ENCODE peak calls at places on chromosome 15, in ten cellular contexts. L is bronchial epithelial cell, Q is body of pancreas, K is brain microvascular endothelial cell, Z is psoas muscle, Y is PC-3, D is tibial nerve, M is tibial artery, F is AG10803, E is foreskin fibroblast. H is an unnamed sample.

GRCh38 chr15:92625297-92625980 is 30.1 kb downstream of the FAM174B start:
- DNase-seq in Y (peak), M (no peak), F (peak), D (no peak), K (peak), E (no peak), Z (no peak), L (peak), Q (no peak), H (no peak)

GRCh38 chr15:81069909-81070308 is 64.2 kb upstream of the CFAP161 start:
- DNase-seq in Z (no peak), L (no peak), F (no peak), D (no peak), E (no peak), M (no peak), Q (no peak), K (no peak), Y (no peak), H (no peak)

GRCh38 chr15:67601008-67601620 is 58.6 kb downstream of the MAP2K5 start:
- DNase-seq in K (no peak), Z (no peak), D (no peak), Q (no peak), F (peak), M (no peak), Y (peak), E (no peak), L (no peak), H (peak)

GRCh38 chr15:45221967-45222366 is 30.1 kb upstream of the SLC28A2 start:
- DNase-seq in L (no peak), Z (no peak), K (no peak), Q (no peak), M (no peak), E (no peak), Y (peak), F (no peak), D (no peak), H (no peak)

GRCh38 chr15:82045179-82045891 is 483 bp downstream of the MEX3B start:
- DNase-seq in Y (no peak), F (peak), Z (peak), M (peak), E (peak), Q (peak), D (peak), K (peak), L (no peak), H (no peak)

GRCh38 chr15:28896944-28897343 is 11.2 kb downstream of the APBA2 start:
- DNase-seq in K (peak), L (peak), D (no peak), M (no peak), Z (no peak), Y (peak), E (peak), Q (no peak), F (peak), H (peak)

GRCh38 chr15:57218826-57219576 is 157.3 kb upstream of the CGNL1 start:
- DNase-seq in M (no peak), E (peak), L (peak), F (peak), Y (no peak), D (no peak), Q (no peak), Z (no peak), K (peak), H (peak)

GRCh38 chr15:89910891-89911626 is 1.7 kb downstream of the ARPIN start:
- DNase-seq in K (no peak), D (no peak), Z (no peak), E (no peak), M (no peak), L (no peak), Y (no peak), Q (peak), F (no peak), H (no peak)

GRCh38 chr15:62653122-62653521 is 389.4 kb upstream of the TPM1 start:
- DNase-seq in Y (no peak), E (no peak), D (no peak), L (no peak), Q (peak), F (no peak), Z (no peak), M (no peak), K (no peak), H (no peak)

GRCh38 chr15:100715571-100716455 is 113.4 kb downstream of the ASB7 start:
- DNase-seq in M (no peak), E (no peak), F (no peak), Z (peak), Q (peak), D (no peak), L (no peak), Y (no peak), K (no peak), H (no peak)

GRCh38 chr15:59232476-59232875 is 25.8 kb downstream of the LDHAL6B start:
- DNase-seq in E (peak), Y (peak), L (peak), K (peak), Z (no peak), M (no peak), Q (no peak), F (peak), D (no peak), H (peak)

GRCh38 chr15:61715082-61715481 is 345.2 kb downstream of the VPS13C start:
- DNase-seq in L (peak), Z (no peak), E (peak), Q (peak), K (no peak), M (no peak), Y (peak), F (no peak), D (no peak), H (no peak)

GRCh38 chr15:38071211-38071972 is 137.0 kb downstream of the TMCO5A start:
- DNase-seq in Y (peak), E (no peak), F (no peak), K (no peak), Q (no peak), L (peak), D (no peak), Z (no peak), M (no peak), H (no peak)

GRCh38 chr15:89442671-89443307 is 53.6 kb downstream of the RHCG start:
- DNase-seq in E (peak), Y (peak), F (peak), Z (no peak), L (peak), D (no peak), K (peak), M (no peak), Q (peak), H (no peak)

GRCh38 chr15:33860749-33861148 is 107.5 kb upstream of the CHRM5 start:
- DNase-seq in M (no peak), Q (no peak), D (no peak), Y (peak), Z (no peak), K (peak), F (peak), E (peak), L (peak), H (no peak)

GRCh38 chr15:71601038-71601869 is 209.1 kb upstream of the NR2E3 start:
- DNase-seq in D (no peak), Q (no peak), K (no peak), E (no peak), M (no peak), Z (no peak), F (no peak), L (no peak), Y (no peak), H (no peak)

GRCh38 chr15:55343168-55343567 is 24.1 kb downstream of the PIGB start:
- DNase-seq in Q (no peak), M (no peak), K (no peak), L (no peak), F (peak), Z (no peak), D (no peak), E (no peak), Y (no peak), H (no peak)

GRCh38 chr15:77457619-77458265 is 37.1 kb downstream of the HMG20A start:
- DNase-seq in E (peak), Q (no peak), D (no peak), Z (no peak), L (peak), F (peak), Y (peak), M (no peak), K (peak), H (no peak)

GRCh38 chr15:88651971-88652370 is 13.2 kb downstream of the ISG20 start:
- DNase-seq in Y (no peak), M (peak), E (no peak), F (no peak), Q (no peak), Z (no peak), K (no peak), L (no peak), D (no peak), H (no peak)

GRCh38 chr15:63015618-63016017 is 26.9 kb upstream of the TPM1 start:
- DNase-seq in D (no peak), F (peak), K (peak), L (peak), Q (peak), M (peak), E (peak), Y (peak), Z (peak), H (no peak)

GRCh38 chr15:26893351-26894065 is 26.6 kb downstream of the GABRA5 start:
- DNase-seq in Q (no peak), Z (no peak), F (no peak), Y (no peak), D (no peak), K (no peak), E (no peak), M (no peak), L (no peak), H (no peak)

GRCh38 chr15:80588801-80589200 is 106.3 kb upstream of the ABHD17C start:
- DNase-seq in Q (no peak), D (no peak), Y (peak), F (peak), M (no peak), Z (no peak), E (peak), K (peak), L (peak), H (peak)

GRCh38 chr15:90875549-90875981 is 7.2 kb downstream of the FURIN start:
- DNase-seq in D (no peak), Q (no peak), Z (no peak), E (no peak), K (no peak), L (no peak), M (no peak), F (no peak), Y (no peak), H (no peak)

GRCh38 chr15:81216411-81216810 is 19.7 kb downstream of the IL16 start:
- DNase-seq in E (no peak), D (no peak), Q (no peak), K (no peak), L (no peak), F (peak), M (no peak), Z (no peak), Y (no peak), H (no peak)

GRCh38 chr15:99504071-99504822 is 61.5 kb upstream of the MEF2A start:
- DNase-seq in Y (no peak), Q (no peak), Z (no peak), F (no peak), K (no peak), D (no peak), E (no peak), M (no peak), L (no peak), H (no peak)

GRCh38 chr15:57703387-57703786 is 3.1 kb upstream of the POLR2M start:
- DNase-seq in M (no peak), D (no peak), Z (no peak), F (peak), E (no peak), Y (peak), K (no peak), Q (no peak), L (no peak), H (no peak)

GRCh38 chr15:78950906-78951840 is 6.3 kb upstream of the CTSH start:
- DNase-seq in D (no peak), F (peak), Y (peak), E (no peak), K (no peak), M (no peak), Q (no peak), L (peak), Z (no peak), H (no peak)

GRCh38 chr15:63856711-63857458 is 23.1 kb upstream of the HERC1 start:
- DNase-seq in L (peak), M (no peak), Y (peak), F (peak), Q (no peak), D (no peak), E (peak), K (peak), Z (no peak), H (no peak)

GRCh38 chr15:78047631-78048409 is 29.7 kb downstream of the TBC1D2B start:
- DNase-seq in L (no peak), Z (no peak), E (no peak), F (peak), D (no peak), M (peak), K (no peak), Q (peak), Y (no peak), H (no peak)

GRCh38 chr15:80507638-80508316 is 103.6 kb downstream of the ARNT2 start:
- DNase-seq in F (peak), L (peak), Z (no peak), K (peak), M (no peak), Y (no peak), D (no peak), Q (peak), E (peak), H (peak)

GRCh38 chr15:70361891-70362290 is 264.2 kb upstream of the TLE3 start:
- DNase-seq in D (no peak), F (no peak), L (no peak), K (no peak), Z (no peak), Q (no peak), E (no peak), Y (no peak), M (no peak), H (no peak)

GRCh38 chr15:44427756-44428724 is 611 bp downstream of the CTDSPL2 start:
- DNase-seq in E (no peak), F (peak), Y (peak), D (no peak), Q (peak), K (no peak), Z (no peak), M (peak), L (peak), H (no peak)

GRCh38 chr15:71093089-71094024 is 21.9 kb upstream of the THSD4 start:
- DNase-seq in Q (peak), D (no peak), E (peak), M (no peak), F (peak), L (peak), K (peak), Z (no peak), Y (peak), H (no peak)

GRCh38 chr15:63318344-63318743 is 40.9 kb downstream of the APH1B start:
- DNase-seq in L (no peak), Y (no peak), K (no peak), Z (no peak), M (no peak), F (no peak), D (no peak), Q (no peak), E (no peak), H (no peak)

GRCh38 chr15:94083467-94083991 is 147.8 kb upstream of the MCTP2 start:
- DNase-seq in D (no peak), F (peak), M (no peak), K (peak), Y (no peak), L (peak), Q (no peak), E (peak), Z (no peak), H (peak)

GRCh38 chr15:75145027-75145841 is 56.4 kb upstream of the C15orf39 start:
- DNase-seq in Z (no peak), K (no peak), F (no peak), E (no peak), M (no peak), Q (no peak), L (no peak), Y (peak), D (no peak), H (no peak)

GRCh38 chr15:41231536-41231935 is 468 bp downstream of the CHP1 start:
- DNase-seq in L (no peak), Y (no peak), M (no peak), Z (no peak), E (no peak), K (no peak), F (peak), D (no peak), Q (no peak), H (no peak)

GRCh38 chr15:41235929-41236328 is 4.9 kb downstream of the CHP1 start:
- DNase-seq in D (no peak), M (no peak), Z (no peak), F (no peak), Q (no peak), K (no peak), E (no peak), L (no peak), Y (no peak), H (no peak)

GRCh38 chr15:41233367-41233771 is 2.3 kb downstream of the CHP1 start:
- DNase-seq in E (peak), F (peak), D (no peak), K (peak), M (no peak), Z (no peak), Q (no peak), L (peak), Y (peak), H (peak)

GRCh38 chr15:41230650-41231533 is at the start of the genes CHP1 and EXD1:
- DNase-seq in M (peak), K (peak), F (peak), Z (peak), L (peak), Y (peak), Q (peak), D (peak), E (peak), H (peak)

DNA sequence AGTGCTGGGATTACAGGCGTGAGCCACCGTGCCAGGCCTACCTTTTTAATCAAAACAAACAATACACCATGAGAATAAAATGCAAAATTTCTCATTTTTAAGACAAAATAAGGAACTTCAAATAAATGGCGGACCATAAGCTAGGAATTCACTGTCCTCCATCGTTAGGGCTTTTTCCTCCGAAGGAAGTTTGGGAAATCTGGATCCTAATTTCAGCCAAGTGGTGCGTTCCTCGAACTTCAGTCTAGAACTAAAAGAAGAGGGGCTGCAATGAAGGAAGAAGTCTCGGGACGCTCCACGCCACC is 260 bp downstream of the EXD1 start:
- DNase-seq in Z (no peak), F (no peak), K (no peak), D (no peak), Y (no peak), M (no peak), E (no peak), Q (no peak), L (no peak), H (no peak)
- H3K4me3 ChIP-seq in Z (peak), F (peak), K (peak), D (peak), Y (no peak), M (peak), E (peak), Q (no peak), L (peak), H (peak)

GRCh38 chr15:73950479-73951043 is 24.3 kb downstream of the LOXL1 start:
- DNase-seq in L (no peak), Y (no peak), E (no peak), M (no peak), Z (no peak), K (no peak), F (no peak), D (no peak), Q (peak), H (no peak)
- H3K4me3 ChIP-seq in L (no peak), Y (no peak), E (no peak), M (no peak), Z (no peak), K (no peak), F (no peak), D (no peak), Q (no peak), H (no peak)

GRCh38 chr15:64985382-64986033 is 4.2 kb downstream of the SPG21 start:
- DNase-seq in Q (peak), M (no peak), F (peak), L (peak), D (no peak), Y (peak), K (no peak), Z (no peak), E (peak), H (no peak)
- H3K4me3 ChIP-seq in Q (no peak), M (no peak), F (no peak), L (no peak), D (no peak), Y (peak), K (no peak), Z (no peak), E (peak), H (no peak)

GRCh38 chr15:52228928-52229327 is 37.7 kb upstream of the GNB5 start:
- DNase-seq in K (no peak), Y (peak), L (peak), Q (peak), D (no peak), E (no peak), F (no peak), M (no peak), Z (no peak), H (no peak)
- H3K4me3 ChIP-seq in K (no peak), Y (no peak), L (no peak), Q (no peak), D (no peak), E (no peak), F (no peak), M (no peak), Z (no peak), H (no peak)

GRCh38 chr15:40938530-40938870 is 9.4 kb downstream of the DLL4 start:
- DNase-seq in L (no peak), D (no peak), M (no peak), K (no peak), Z (no peak), F (no peak), Y (no peak), E (no peak), Q (no peak), H (no peak)
- H3K4me3 ChIP-seq in L (no peak), D (no peak), M (no peak), K (no peak), Z (peak), F (no peak), Y (no peak), E (no peak), Q (no peak), H (no peak)

GRCh38 chr15:69343133-69343532 is 44.4 kb downstream of the PAQR5 start:
- DNase-seq in Y (no peak), E (no peak), Z (no peak), Q (no peak), D (no peak), L (no peak), F (no peak), M (no peak), K (no peak), H (no peak)
- H3K4me3 ChIP-seq in Y (no peak), E (no peak), Z (no peak), Q (no peak), D (no peak), L (no peak), F (no peak), M (no peak), K (no peak), H (no peak)

GRCh38 chr15:39431371-39431770 is 149.5 kb upstream of the THBS1 start:
- DNase-seq in F (peak), E (no peak), K (no peak), L (no peak), Q (no peak), D (no peak), M (no peak), Z (no peak), Y (no peak), H (no peak)

GRCh38 chr15:39429898-39430357 is 151.0 kb upstream of the THBS1 start:
- DNase-seq in L (peak), Z (no peak), Q (no peak), E (peak), Y (peak), M (no peak), K (peak), F (peak), D (no peak), H (no peak)

GRCh38 chr15:39427705-39428104 is 153.2 kb upstream of the THBS1 start:
- DNase-seq in M (no peak), L (no peak), Y (no peak), D (no peak), E (no peak), F (peak), Q (peak), K (no peak), Z (no peak), H (no peak)

GRCh38 chr15:39430389-39430788 is 150.5 kb upstream of the THBS1 start:
- DNase-seq in K (no peak), Z (no peak), M (no peak), Y (no peak), Q (no peak), E (no peak), F (no peak), D (no peak), L (no peak), H (no peak)

DNA sequence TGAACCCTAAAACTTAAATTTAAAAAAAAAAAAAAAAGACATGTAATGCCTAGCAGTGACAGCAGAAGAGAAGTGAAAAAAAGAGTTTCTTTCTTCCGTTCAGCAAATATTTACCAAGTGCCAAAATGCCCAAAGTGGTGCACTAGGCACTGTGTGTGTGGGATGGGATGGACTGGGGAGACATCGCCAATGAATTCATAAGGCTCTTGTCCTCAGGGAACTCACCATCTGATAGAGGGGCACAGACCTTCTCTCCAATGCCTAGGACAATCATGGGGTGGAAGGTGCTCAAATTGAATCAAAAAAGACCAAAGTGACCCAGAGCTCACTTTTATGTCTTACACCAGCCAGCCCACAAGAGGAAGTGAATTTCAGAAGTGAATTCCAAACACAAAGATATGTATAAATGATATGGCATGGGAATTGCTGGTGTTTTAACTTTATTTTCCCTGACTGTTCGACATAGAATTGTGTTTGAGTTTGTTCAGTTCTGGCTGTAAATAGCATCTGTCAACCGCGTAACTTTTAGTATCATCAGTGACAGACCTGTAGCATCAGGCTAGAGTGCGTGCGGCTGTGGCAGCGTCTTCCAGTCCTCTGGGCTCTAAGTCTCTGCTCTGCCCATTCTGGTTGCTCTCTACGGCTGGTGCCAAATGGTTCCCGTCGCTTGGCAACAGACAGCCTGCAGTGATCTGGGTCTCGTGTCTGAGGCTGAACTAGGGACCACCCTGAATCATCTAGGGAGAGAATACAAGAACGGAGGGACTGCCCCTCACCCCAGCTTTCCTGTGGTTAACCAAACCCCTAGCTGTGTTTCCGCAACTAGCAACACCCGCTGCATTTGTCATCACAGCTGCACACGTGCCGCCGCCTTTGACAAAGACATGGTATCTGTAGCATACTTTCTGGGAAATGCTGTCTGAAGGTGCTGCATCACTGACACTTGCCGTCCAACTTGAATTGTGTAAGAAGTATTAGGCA is 154.0 kb upstream of the THBS1 start:
- DNase-seq in Q (peak), Y (no peak), D (peak), K (peak), L (no peak), E (no peak), F (peak), Z (peak), M (peak), H (peak)
- H3K4me3 ChIP-seq in Q (no peak), Y (no peak), D (no peak), K (no peak), L (no peak), E (no peak), F (peak), Z (no peak), M (no peak), H (peak)